ENCODE peak calls at places on chromosome 22, in eight cellular contexts. One of them, this sample, is unnamed.

GRCh38 chr22:17410576-17410975 is 41.3 kb downstream of the CECR2 start:
- DNase-seq in epithelial cell of esophagus: no peak
- DNase-seq in GM23248: no peak
- DNase-seq in activated CD4-positive, CD25-positive, alpha-beta regulatory T cell: no peak
- DNase-seq in LoVo: no peak
- DNase-seq in AG04450: no peak
- DNase-seq in EL: no peak
- DNase-seq in RWPE1: no peak
- DNase-seq in this sample: no peak

GRCh38 chr22:41078975-41079374 is 13.4 kb upstream of the EP300 start:
- DNase-seq in epithelial cell of esophagus: no peak
- DNase-seq in activated CD4-positive, CD25-positive, alpha-beta regulatory T cell: no peak
- DNase-seq in LoVo: no peak
- DNase-seq in RWPE1: no peak
- DNase-seq in GM23248: no peak
- DNase-seq in EL: no peak
- DNase-seq in AG04450: no peak
- DNase-seq in this sample: no peak

GRCh38 chr22:31748490-31748889 is 1.4 kb downstream of the PRR14L start:
- DNase-seq in activated CD4-positive, CD25-positive, alpha-beta regulatory T cell: no peak
- DNase-seq in EL: peak; percentile 25
- DNase-seq in GM23248: peak; percentile 38
- DNase-seq in AG04450: no peak
- DNase-seq in epithelial cell of esophagus: peak; percentile 15
- DNase-seq in LoVo: no peak
- DNase-seq in RWPE1: no peak
- DNase-seq in this sample: no peak

GRCh38 chr22:40363059-40363458 is 7.3 kb upstream of the SGSM3 start:
- DNase-seq in RWPE1: no peak
- DNase-seq in EL: peak; percentile 63
- DNase-seq in epithelial cell of esophagus: no peak
- DNase-seq in activated CD4-positive, CD25-positive, alpha-beta regulatory T cell: no peak
- DNase-seq in GM23248: peak; percentile 77
- DNase-seq in AG04450: peak; percentile 33
- DNase-seq in LoVo: no peak
- DNase-seq in this sample: no peak

GRCh38 chr22:45604239-45604711 is 67.4 kb upstream of the ATXN10 start:
- DNase-seq in AG04450: no peak
- DNase-seq in epithelial cell of esophagus: peak; percentile 74
- DNase-seq in GM23248: peak; percentile 68
- DNase-seq in activated CD4-positive, CD25-positive, alpha-beta regulatory T cell: no peak
- DNase-seq in EL: peak; percentile 59
- DNase-seq in RWPE1: peak; percentile 41
- DNase-seq in LoVo: peak; percentile 75
- DNase-seq in this sample: no peak

GRCh38 chr22:19568337-19569311 is 44.4 kb upstream of the CLDN5 start:
- DNase-seq in activated CD4-positive, CD25-positive, alpha-beta regulatory T cell: no peak
- DNase-seq in GM23248: peak; percentile 98
- DNase-seq in epithelial cell of esophagus: peak; percentile 85
- DNase-seq in EL: peak; percentile 94
- DNase-seq in AG04450: peak; percentile 69
- DNase-seq in LoVo: peak; percentile 53
- DNase-seq in RWPE1: peak; percentile 60
- DNase-seq in this sample: no peak

GRCh38 chr22:48744967-48745841 is 1082.5 kb downstream of the BRD1 start:
- DNase-seq in GM23248: no peak
- DNase-seq in epithelial cell of esophagus: no peak
- DNase-seq in AG04450: no peak
- DNase-seq in RWPE1: no peak
- DNase-seq in activated CD4-positive, CD25-positive, alpha-beta regulatory T cell: no peak
- DNase-seq in EL: no peak
- DNase-seq in LoVo: no peak
- DNase-seq in this sample: no peak

GRCh38 chr22:27972732-27973698 is 54.0 kb upstream of the PITPNB start:
- DNase-seq in epithelial cell of esophagus: no peak
- DNase-seq in AG04450: no peak
- DNase-seq in EL: peak; percentile 44
- DNase-seq in LoVo: peak; percentile 22
- DNase-seq in GM23248: no peak
- DNase-seq in RWPE1: no peak
- DNase-seq in activated CD4-positive, CD25-positive, alpha-beta regulatory T cell: no peak
- DNase-seq in this sample: no peak

GRCh38 chr22:27045103-27045940 is 387.9 kb downstream of the MIAT start:
- DNase-seq in GM23248: peak; percentile 74
- DNase-seq in AG04450: no peak
- DNase-seq in RWPE1: peak; percentile 34
- DNase-seq in epithelial cell of esophagus: peak; percentile 53
- DNase-seq in activated CD4-positive, CD25-positive, alpha-beta regulatory T cell: no peak
- DNase-seq in EL: peak; percentile 70
- DNase-seq in LoVo: no peak
- DNase-seq in this sample: no peak

GRCh38 chr22:21640810-21641209 is 1.3 kb upstream of the SDF2L1 start:
- DNase-seq in EL: no peak
- DNase-seq in LoVo: no peak
- DNase-seq in RWPE1: no peak
- DNase-seq in epithelial cell of esophagus: no peak
- DNase-seq in activated CD4-positive, CD25-positive, alpha-beta regulatory T cell: no peak
- DNase-seq in GM23248: no peak
- DNase-seq in AG04450: no peak
- DNase-seq in this sample: no peak

GRCh38 chr22:49102367-49102766 is 725.3 kb downstream of the BRD1 start:
- DNase-seq in LoVo: no peak
- DNase-seq in AG04450: no peak
- DNase-seq in activated CD4-positive, CD25-positive, alpha-beta regulatory T cell: no peak
- DNase-seq in GM23248: no peak
- DNase-seq in EL: no peak
- DNase-seq in epithelial cell of esophagus: no peak
- DNase-seq in RWPE1: no peak
- DNase-seq in this sample: no peak

GRCh38 chr22:44702479-44703219 is 645 bp downstream of the PRR5 start:
- DNase-seq in AG04450: no peak
- DNase-seq in RWPE1: no peak
- DNase-seq in activated CD4-positive, CD25-positive, alpha-beta regulatory T cell: peak; percentile 41
- DNase-seq in GM23248: peak; percentile 57
- DNase-seq in EL: peak; percentile 57
- DNase-seq in LoVo: no peak
- DNase-seq in epithelial cell of esophagus: peak; percentile 41
- DNase-seq in this sample: no peak

GRCh38 chr22:46432164-46433068 is 96.9 kb downstream of the TRMU start:
- DNase-seq in EL: no peak
- DNase-seq in RWPE1: no peak
- DNase-seq in activated CD4-positive, CD25-positive, alpha-beta regulatory T cell: no peak
- DNase-seq in GM23248: no peak
- DNase-seq in epithelial cell of esophagus: no peak
- DNase-seq in AG04450: no peak
- DNase-seq in LoVo: peak; percentile 4
- DNase-seq in this sample: peak; percentile 16

GRCh38 chr22:23071163-23072034 is 1.1 kb downstream of the GNAZ start:
- DNase-seq in AG04450: no peak
- DNase-seq in GM23248: no peak
- DNase-seq in RWPE1: no peak
- DNase-seq in LoVo: no peak
- DNase-seq in epithelial cell of esophagus: no peak
- DNase-seq in EL: no peak
- DNase-seq in activated CD4-positive, CD25-positive, alpha-beta regulatory T cell: no peak
- DNase-seq in this sample: no peak

GRCh38 chr22:37228106-37229011 is 15.7 kb downstream of the RAC2 start:
- DNase-seq in activated CD4-positive, CD25-positive, alpha-beta regulatory T cell: peak; percentile 37
- DNase-seq in RWPE1: no peak
- DNase-seq in GM23248: peak; percentile 53
- DNase-seq in AG04450: no peak
- DNase-seq in LoVo: peak; percentile 12
- DNase-seq in epithelial cell of esophagus: peak; percentile 57
- DNase-seq in EL: peak; percentile 64
- DNase-seq in this sample: no peak

GRCh38 chr22:32375678-32376450 is 18.2 kb downstream of the RFPL3 start:
- DNase-seq in epithelial cell of esophagus: peak; percentile 36
- DNase-seq in LoVo: no peak
- DNase-seq in AG04450: no peak
- DNase-seq in RWPE1: no peak
- DNase-seq in GM23248: no peak
- DNase-seq in activated CD4-positive, CD25-positive, alpha-beta regulatory T cell: no peak
- DNase-seq in EL: no peak
- DNase-seq in this sample: no peak

GRCh38 chr22:29654420-29654819 is 51.0 kb downstream of the NF2 start:
- DNase-seq in epithelial cell of esophagus: no peak
- DNase-seq in LoVo: no peak
- DNase-seq in RWPE1: no peak
- DNase-seq in AG04450: no peak
- DNase-seq in EL: no peak
- DNase-seq in activated CD4-positive, CD25-positive, alpha-beta regulatory T cell: no peak
- DNase-seq in GM23248: no peak
- DNase-seq in this sample: no peak

GRCh38 chr22:38641476-38641875 is 14.7 kb downstream of the FAM227A start:
- DNase-seq in RWPE1: no peak
- DNase-seq in EL: no peak
- DNase-seq in activated CD4-positive, CD25-positive, alpha-beta regulatory T cell: no peak
- DNase-seq in AG04450: no peak
- DNase-seq in LoVo: no peak
- DNase-seq in GM23248: no peak
- DNase-seq in epithelial cell of esophagus: no peak
- DNase-seq in this sample: no peak

GRCh38 chr22:35380013-35380412 is 883 bp upstream of the HMOX1 start:
- DNase-seq in epithelial cell of esophagus: peak; percentile 39
- DNase-seq in LoVo: no peak
- DNase-seq in EL: peak; percentile 30
- DNase-seq in AG04450: no peak
- DNase-seq in RWPE1: no peak
- DNase-seq in activated CD4-positive, CD25-positive, alpha-beta regulatory T cell: no peak
- DNase-seq in GM23248: peak; percentile 71
- DNase-seq in this sample: no peak

GRCh38 chr22:39661501-39661841 is 90.9 kb downstream of the CACNA1I start:
- DNase-seq in AG04450: no peak
- DNase-seq in epithelial cell of esophagus: no peak
- DNase-seq in LoVo: no peak
- DNase-seq in GM23248: no peak
- DNase-seq in activated CD4-positive, CD25-positive, alpha-beta regulatory T cell: no peak
- DNase-seq in EL: no peak
- DNase-seq in RWPE1: no peak
- DNase-seq in this sample: no peak

GRCh38 chr22:49838771-49839717 is 11.4 kb upstream of the BRD1 start:
- DNase-seq in activated CD4-positive, CD25-positive, alpha-beta regulatory T cell: peak; percentile 56
- DNase-seq in epithelial cell of esophagus: no peak
- DNase-seq in EL: no peak
- DNase-seq in RWPE1: no peak
- DNase-seq in LoVo: no peak
- DNase-seq in AG04450: no peak
- DNase-seq in GM23248: no peak
- DNase-seq in this sample: peak; percentile 51

GRCh38 chr22:24181088-24181995 is at the start of gene SUSD2:
- DNase-seq in AG04450: no peak
- DNase-seq in GM23248: no peak
- DNase-seq in epithelial cell of esophagus: no peak
- DNase-seq in activated CD4-positive, CD25-positive, alpha-beta regulatory T cell: no peak
- DNase-seq in RWPE1: no peak
- DNase-seq in EL: peak; percentile 20
- DNase-seq in LoVo: no peak
- DNase-seq in this sample: no peak

GRCh38 chr22:29270475-29271271 is 2.6 kb downstream of the EWSR1 start:
- DNase-seq in LoVo: no peak
- DNase-seq in RWPE1: no peak
- DNase-seq in GM23248: peak; percentile 55
- DNase-seq in epithelial cell of esophagus: peak; percentile 23
- DNase-seq in AG04450: no peak
- DNase-seq in EL: peak; percentile 68
- DNase-seq in activated CD4-positive, CD25-positive, alpha-beta regulatory T cell: no peak
- DNase-seq in this sample: no peak

GRCh38 chr22:42991010-42991651 is 23.8 kb downstream of the PACSIN2 start:
- DNase-seq in EL: peak; percentile 96
- DNase-seq in GM23248: peak; percentile 92
- DNase-seq in AG04450: no peak
- DNase-seq in RWPE1: no peak
- DNase-seq in activated CD4-positive, CD25-positive, alpha-beta regulatory T cell: no peak
- DNase-seq in LoVo: no peak
- DNase-seq in epithelial cell of esophagus: peak; percentile 45
- DNase-seq in this sample: no peak

GRCh38 chr22:31248138-31248745 is 36.1 kb downstream of the LIMK2 start:
- DNase-seq in activated CD4-positive, CD25-positive, alpha-beta regulatory T cell: peak; percentile 52
- DNase-seq in LoVo: peak; percentile 52
- DNase-seq in RWPE1: peak; percentile 87
- DNase-seq in epithelial cell of esophagus: peak; percentile 97
- DNase-seq in EL: peak; percentile 93
- DNase-seq in AG04450: peak; percentile 80
- DNase-seq in GM23248: peak; percentile 86
- DNase-seq in this sample: peak; percentile 48

GRCh38 chr22:49999063-49999900 is 13.3 kb downstream of the IL17REL start:
- DNase-seq in AG04450: no peak
- DNase-seq in epithelial cell of esophagus: peak; percentile 23
- DNase-seq in LoVo: no peak
- DNase-seq in EL: no peak
- DNase-seq in activated CD4-positive, CD25-positive, alpha-beta regulatory T cell: no peak
- DNase-seq in GM23248: peak; percentile 46
- DNase-seq in RWPE1: no peak
- DNase-seq in this sample: no peak

GRCh38 chr22:46104170-46104880 is 46.0 kb upstream of the PPARA start:
- DNase-seq in activated CD4-positive, CD25-positive, alpha-beta regulatory T cell: no peak
- DNase-seq in GM23248: peak; percentile 50
- DNase-seq in EL: no peak
- DNase-seq in epithelial cell of esophagus: no peak
- DNase-seq in AG04450: no peak
- DNase-seq in LoVo: no peak
- DNase-seq in RWPE1: no peak
- DNase-seq in this sample: no peak

GRCh38 chr22:44755000-44755399 is 2.6 kb downstream of the ARHGAP8 start:
- DNase-seq in AG04450: no peak
- DNase-seq in RWPE1: no peak
- DNase-seq in activated CD4-positive, CD25-positive, alpha-beta regulatory T cell: no peak
- DNase-seq in epithelial cell of esophagus: no peak
- DNase-seq in GM23248: no peak
- DNase-seq in EL: no peak
- DNase-seq in LoVo: no peak
- DNase-seq in this sample: no peak

GRCh38 chr22:45807156-45807915 is 135.7 kb downstream of the ATXN10 start:
- DNase-seq in GM23248: peak; percentile 21
- DNase-seq in activated CD4-positive, CD25-positive, alpha-beta regulatory T cell: no peak
- DNase-seq in LoVo: no peak
- DNase-seq in RWPE1: no peak
- DNase-seq in AG04450: no peak
- DNase-seq in EL: no peak
- DNase-seq in epithelial cell of esophagus: no peak
- DNase-seq in this sample: no peak

GRCh38 chr22:22074634-22075381 is 92.2 kb upstream of the TOP3B start:
- DNase-seq in epithelial cell of esophagus: peak; percentile 55
- DNase-seq in LoVo: peak; percentile 11
- DNase-seq in activated CD4-positive, CD25-positive, alpha-beta regulatory T cell: no peak
- DNase-seq in RWPE1: peak; percentile 32
- DNase-seq in EL: peak; percentile 8
- DNase-seq in AG04450: no peak
- DNase-seq in GM23248: no peak
- DNase-seq in this sample: no peak

GRCh38 chr22:46114518-46115387 is 35.6 kb upstream of the PPARA start:
- DNase-seq in GM23248: peak; percentile 45
- DNase-seq in AG04450: no peak
- DNase-seq in epithelial cell of esophagus: no peak
- DNase-seq in activated CD4-positive, CD25-positive, alpha-beta regulatory T cell: no peak
- DNase-seq in EL: peak; percentile 31
- DNase-seq in LoVo: no peak
- DNase-seq in RWPE1: no peak
- DNase-seq in this sample: no peak

GRCh38 chr22:37965940-37966664 is 12.6 kb downstream of the POLR2F start:
- DNase-seq in GM23248: no peak
- DNase-seq in LoVo: no peak
- DNase-seq in AG04450: no peak
- DNase-seq in EL: peak; percentile 24
- DNase-seq in activated CD4-positive, CD25-positive, alpha-beta regulatory T cell: no peak
- DNase-seq in epithelial cell of esophagus: no peak
- DNase-seq in RWPE1: no peak
- DNase-seq in this sample: no peak

GRCh38 chr22:35368386-35368785 is 12.5 kb upstream of the HMOX1 start:
- DNase-seq in activated CD4-positive, CD25-positive, alpha-beta regulatory T cell: no peak
- DNase-seq in EL: no peak
- DNase-seq in epithelial cell of esophagus: no peak
- DNase-seq in LoVo: no peak
- DNase-seq in AG04450: no peak
- DNase-seq in RWPE1: no peak
- DNase-seq in GM23248: no peak
- DNase-seq in this sample: no peak

GRCh38 chr22:38138961-38139360 is 28.5 kb upstream of the BAIAP2L2 start:
- DNase-seq in GM23248: no peak
- DNase-seq in AG04450: no peak
- DNase-seq in epithelial cell of esophagus: no peak
- DNase-seq in LoVo: no peak
- DNase-seq in activated CD4-positive, CD25-positive, alpha-beta regulatory T cell: no peak
- DNase-seq in RWPE1: no peak
- DNase-seq in EL: no peak
- DNase-seq in this sample: no peak